ENCODE peak calls at places on chromosomes 5 and 9, in ten cellular contexts. Q is IMR-90, S is thyroid gland, D is HCT116, G is K562, H is gastrocnemius medialis, M is ovary, W is adrenal gland, Z is heart left ventricle, E is spleen. A is an unnamed sample.

GRCh38 chr9:87678650-87679355 is 47.1 kb upstream of the CTSL start:
- DNase-seq in M (no peak), W (peak; percentile 77), Z (no peak), G (peak; percentile 69), H (no peak), D (peak; percentile 55), E (no peak), Q (peak; percentile 74), S (peak; percentile 41), A (peak; percentile 42)

GRCh38 chr9:133768859-133769510 is 30.8 kb upstream of the SARDH start:
- DNase-seq in G (peak; percentile 47), Z (peak; percentile 48), D (no peak), M (peak; percentile 13), H (no peak), S (peak; percentile 87), Q (no peak), E (peak; percentile 59), W (peak; percentile 44), A (peak; percentile 72)

GRCh38 chr9:36315283-36315682 is 57.0 kb upstream of the GNE start:
- DNase-seq in H (no peak), M (no peak), S (no peak), G (no peak), D (no peak), E (no peak), Q (no peak), Z (no peak), W (no peak), A (no peak)

GRCh38 chr9:81590688-81591087 is 98.7 kb downstream of the TLE1 start:
- DNase-seq in Q (no peak), E (no peak), H (no peak), S (no peak), G (no peak), W (no peak), D (no peak), M (no peak), Z (no peak), A (no peak)

GRCh38 chr9:27193886-27194285 is 84.9 kb downstream of the TEK start:
- DNase-seq in S (no peak), G (no peak), Z (no peak), M (no peak), H (no peak), W (no peak), Q (peak; percentile 33), D (no peak), E (no peak), A (no peak)

GRCh38 chr5:118397231-118397630 is 591.1 kb downstream of the DTWD2 start:
- DNase-seq in E (no peak), D (no peak), Z (no peak), H (no peak), W (no peak), S (no peak), Q (no peak), G (no peak), M (no peak), A (no peak)

GRCh38 chr5:172699999-172700685 is 59.1 kb downstream of the NEURL1B start:
- DNase-seq in W (no peak), G (no peak), D (no peak), M (peak; percentile 72), H (no peak), Q (no peak), S (no peak), E (peak; percentile 55), Z (peak; percentile 49), A (no peak)

GRCh38 chr9:116482740-116483139 is 204.4 kb upstream of the TRIM32 start:
- DNase-seq in S (peak; percentile 81), W (no peak), M (peak; percentile 31), Q (no peak), E (no peak), D (no peak), H (no peak), Z (no peak), G (no peak), A (no peak)

GRCh38 chr9:120099064-120099463 is 480.9 kb downstream of the CDK5RAP2 start:
- DNase-seq in H (no peak), Q (no peak), D (no peak), M (no peak), S (no peak), E (no peak), Z (no peak), W (no peak), G (peak; percentile 32), A (no peak)

GRCh38 chr5:5344051-5344571 is 78.4 kb upstream of the ICE1 start:
- DNase-seq in Q (no peak), H (no peak), E (no peak), Z (no peak), G (no peak), D (no peak), M (no peak), S (no peak), W (no peak), A (no peak)

GRCh38 chr5:54024466-54024865 is 285.9 kb downstream of the ARL15 start:
- DNase-seq in W (no peak), G (no peak), Z (no peak), Q (peak; percentile 85), M (no peak), E (no peak), D (no peak), H (no peak), S (no peak), A (no peak)

DNA sequence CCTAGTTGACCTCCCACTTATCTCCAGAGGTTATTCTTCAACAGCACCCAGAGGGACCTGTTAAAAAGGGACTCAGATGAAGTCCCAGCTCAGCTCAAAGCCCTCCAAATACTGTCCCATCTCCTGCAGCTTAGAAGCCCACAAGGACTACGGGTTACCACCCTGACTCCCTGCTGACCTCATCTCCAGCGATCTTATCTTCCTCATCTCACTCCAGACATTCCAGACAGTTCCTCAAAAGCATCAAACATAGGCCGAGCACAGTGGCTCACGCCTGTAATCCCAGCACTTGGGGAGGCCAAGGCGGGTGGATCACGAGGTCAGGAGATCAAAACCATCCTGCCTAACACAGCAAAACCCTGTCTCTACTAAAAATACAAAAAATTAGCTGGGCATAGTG is 263.8 kb upstream of the TLE4 start:
- DNase-seq in S (no peak), D (no peak), Z (no peak), G (no peak), H (no peak), E (no peak), M (no peak), W (no peak), Q (no peak), A (no peak)
- H3K4me3 ChIP-seq in S (no peak overlapping the region), D (no peak overlapping the region), Z (no peak overlapping the region), G (no peak overlapping the region), H (no peak overlapping the region), E (no peak overlapping the region), M (no peak overlapping the region), W (no peak overlapping the region), Q (no peak overlapping the region), A (no peak overlapping the region)

GRCh38 chr9:130192600-130192999 is 20.4 kb downstream of the NCS1 start:
- DNase-seq in G (no peak), E (no peak), W (no peak), H (no peak), M (no peak), Z (no peak), S (no peak), D (no peak), Q (no peak), A (no peak)

GRCh38 chr9:130193119-130193518 is 20.9 kb downstream of the NCS1 start:
- DNase-seq in H (no peak), E (no peak), M (no peak), Q (no peak), W (no peak), D (no peak), Z (no peak), S (no peak), G (no peak), A (no peak)

GRCh38 chr9:130191749-130192120 is 19.5 kb downstream of the NCS1 start:
- DNase-seq in W (no peak), G (no peak), Z (no peak), Q (no peak), E (no peak), D (no peak), H (no peak), S (peak; percentile 75), M (no peak), A (no peak)

GRCh38 chr9:130189840-130190239 is 17.6 kb downstream of the NCS1 start:
- DNase-seq in G (no peak), M (no peak), E (no peak), Q (peak; percentile 86), D (no peak), Z (no peak), S (no peak), H (no peak), W (no peak), A (no peak)

DNA sequence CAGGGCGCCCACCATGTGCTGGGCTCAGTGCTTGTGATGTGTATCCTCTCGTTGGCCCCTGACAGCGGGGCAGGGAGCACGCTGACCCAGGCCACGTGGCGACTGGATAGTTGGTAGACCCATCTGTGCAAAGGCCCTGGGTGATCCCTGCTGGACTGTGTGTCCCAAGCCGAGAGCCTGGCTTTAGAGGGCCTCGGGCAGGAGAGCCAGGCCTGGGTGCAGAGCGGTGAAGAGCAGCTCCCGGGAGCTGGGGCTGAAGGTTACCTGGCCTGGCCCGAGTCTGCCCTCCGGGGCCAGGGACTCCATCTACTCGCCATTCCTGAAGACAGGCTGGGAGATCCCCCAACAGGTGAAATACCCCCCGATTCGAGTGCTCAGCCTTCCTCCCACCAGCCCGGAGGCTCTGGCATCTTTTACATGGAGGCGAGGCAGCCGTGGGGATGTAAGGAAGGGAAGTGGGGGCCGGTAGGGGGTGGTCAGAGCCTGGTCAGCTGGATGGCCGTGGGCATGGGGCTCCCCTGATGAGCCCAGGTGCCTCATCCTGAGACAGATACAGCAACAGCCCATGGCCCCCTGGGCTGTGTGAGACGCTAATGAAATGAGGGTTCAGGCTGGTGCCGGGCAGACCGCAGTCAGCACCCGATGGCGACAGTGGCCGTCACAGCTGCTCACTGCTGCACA is 19.0 kb downstream of the NCS1 start:
- DNase-seq in E (no peak), H (no peak), M (no peak), Z (no peak), Q (no peak), D (no peak), G (no peak), S (no peak), W (no peak), A (no peak)
- TF ChIP-seq POLR2A in E (no peak), H (no peak), M (no peak), Z (no peak), Q (no peak), D (no peak), G (no peak), S (no peak), W (no peak), A (no peak)

GRCh38 chr5:154977409-154977808 is 36.1 kb upstream of the KIF4B start:
- DNase-seq in M (no peak), E (no peak), Q (peak; percentile 47), D (no peak), W (no peak), Z (no peak), G (no peak), H (no peak), S (no peak), A (no peak)
- H3K4me3 ChIP-seq in M (no peak overlapping the region), E (no peak overlapping the region), Q (no peak overlapping the region), D (no peak overlapping the region), W (no peak overlapping the region), Z (no peak overlapping the region), G (no peak overlapping the region), H (no peak overlapping the region), S (no peak overlapping the region), A (no peak overlapping the region)

DNA sequence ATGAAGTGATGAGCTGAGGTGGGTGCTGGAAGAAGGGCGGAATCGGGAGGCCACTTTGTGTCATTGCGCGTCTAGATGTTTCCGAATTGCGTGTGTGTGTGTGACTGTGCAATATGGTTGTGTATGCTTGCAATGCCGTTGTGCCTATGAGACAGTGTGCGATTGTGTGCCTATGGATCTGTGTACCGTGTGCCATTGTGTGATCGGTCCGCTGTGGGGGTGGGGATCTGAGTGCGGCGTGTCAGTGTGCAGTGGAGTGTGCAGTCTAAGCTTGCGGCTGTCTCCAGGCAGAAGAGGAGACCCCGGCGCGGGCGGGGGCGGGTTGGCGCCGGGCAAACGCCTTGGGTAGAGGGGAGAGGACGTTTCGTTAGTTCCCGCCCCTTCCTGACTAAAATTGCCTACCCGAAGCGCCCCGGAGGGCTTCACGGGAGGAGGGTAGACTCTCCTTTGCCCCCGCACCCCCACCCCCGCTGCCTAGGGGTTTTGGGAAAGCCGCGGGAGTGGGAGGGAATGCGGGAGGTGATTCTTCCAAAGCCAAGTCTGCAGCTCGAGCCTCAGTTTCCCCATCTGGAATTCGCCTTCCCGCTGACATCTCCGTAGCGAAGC is 24.2 kb downstream of the PCDHGC5 start:
- DNase-seq in W (peak; percentile 74), M (peak; percentile 70), D (no peak), Z (peak; percentile 66), G (no peak), H (no peak), S (peak; percentile 36), E (peak; percentile 86), Q (peak; percentile 59), A (no peak)
- TF ChIP-seq POLR2A in W (no peak), M (no peak), D (no peak), Z (no peak), G (peak; percentile 41), H (no peak), S (no peak), E (no peak), Q (peak; percentile 11), A (no peak)